ENCODE peak calls at places on chromosomes 13 and 19, in six cellular contexts. Q is A549, A is H1, B is HepG2, L is K562, E is GM12878. V is an unnamed sample.

GRCh38 chr13:109968876-109969577 is 182.6 kb upstream of the IRS2 start:
- DNase-seq in Q (no peak), A (no peak), B (no peak), L (no peak), E (no peak), V (no peak)

GRCh38 chr19:16073988-16074387 is 2.3 kb upstream of the TPM4 start:
- DNase-seq in Q (no peak), A (peak), B (no peak), L (no peak), E (no peak), V (no peak)

GRCh38 chr19:37905936-37906867 is at the start of gene WDR87:
- DNase-seq in Q (peak), A (no peak), B (peak), L (peak), E (no peak), V (peak)

GRCh38 chr19:35224681-35225604 is 3.6 kb downstream of the FAM187B start:
- DNase-seq in Q (no peak), A (peak), B (no peak), L (peak), E (no peak), V (no peak)

GRCh38 chr19:38263696-38264485 is 482 bp upstream of the SPINT2 start:
- DNase-seq in Q (peak), A (no peak), B (peak), L (peak), E (no peak), V (peak)

GRCh38 chr19:27894906-27895754 is 1317.8 kb downstream of the UQCRFS1 start:
- DNase-seq in Q (no peak), A (no peak), B (no peak), L (no peak), E (no peak), V (no peak)

GRCh38 chr13:64165826-64166225 is 2750.2 kb upstream of the PCDH20 start:
- DNase-seq in Q (no peak), A (no peak), B (no peak), L (no peak), E (no peak), V (no peak)

GRCh38 chr19:53644061-53644816 is 12.4 kb downstream of the DPRX start:
- DNase-seq in Q (no peak), A (peak), B (no peak), L (no peak), E (no peak), V (no peak)

GRCh38 chr19:39492788-39493187 is 6.0 kb upstream of the DLL3 start:
- DNase-seq in Q (no peak), A (no peak), B (no peak), L (no peak), E (no peak), V (no peak)

GRCh38 chr19:18263324-18264215 is 10.7 kb downstream of the IQCN start:
- DNase-seq in Q (no peak), A (no peak), B (no peak), L (no peak), E (no peak), V (no peak)

GRCh38 chr19:36796714-36796999 is 24.1 kb upstream of the ZNF850 start:
- DNase-seq in Q (no peak), A (no peak), B (no peak), L (no peak), E (no peak), V (no peak)

GRCh38 chr19:45547965-45548609 is 36.5 kb downstream of the OPA3 start:
- DNase-seq in Q (peak), A (no peak), B (no peak), L (peak), E (no peak), V (no peak)

GRCh38 chr19:3708207-3708931 is at the start of gene TJP3:
- DNase-seq in Q (no peak), A (peak), B (peak), L (no peak), E (no peak), V (peak)

GRCh38 chr13:40665061-40665753 is 1.2 kb downstream of the FOXO1 start:
- DNase-seq in Q (peak), A (peak), B (no peak), L (peak), E (no peak), V (peak)

DNA sequence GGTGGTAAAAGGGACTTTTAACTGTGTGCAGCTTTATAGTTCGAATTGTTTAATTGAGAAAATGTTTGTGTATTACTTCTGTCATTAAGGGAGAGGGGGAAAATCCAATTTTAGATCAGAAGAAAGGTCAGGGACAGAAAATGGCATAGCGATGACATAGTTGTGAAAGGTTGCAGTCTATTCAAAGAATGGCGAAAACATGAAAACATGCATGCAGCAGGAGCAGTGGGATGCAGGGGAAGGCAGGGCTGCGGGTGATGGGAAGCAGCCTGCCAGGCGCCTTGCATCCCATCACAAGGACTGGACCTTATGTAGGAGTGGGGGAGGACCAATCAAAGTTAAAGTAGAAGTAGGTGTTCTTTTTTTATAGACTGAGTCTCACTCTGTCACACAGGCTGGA is 125.9 kb downstream of the CDK8 start:
- DNase-seq in Q (no peak), A (no peak), B (no peak), L (no peak), E (no peak), V (no peak)
- TF ChIP-seq CHD2 in Q (no peak), A (no peak), B (no peak), L (no peak), E (no peak), V (no peak)

GRCh38 chr13:24742986-24743385 is 21.0 kb upstream of the RNF17 start:
- DNase-seq in Q (no peak), A (no peak), B (no peak), L (no peak), E (no peak), V (no peak)
- H3K4me2 ChIP-seq in Q (no peak), A (no peak), B (no peak), L (no peak), E (no peak), V (no peak)

DNA sequence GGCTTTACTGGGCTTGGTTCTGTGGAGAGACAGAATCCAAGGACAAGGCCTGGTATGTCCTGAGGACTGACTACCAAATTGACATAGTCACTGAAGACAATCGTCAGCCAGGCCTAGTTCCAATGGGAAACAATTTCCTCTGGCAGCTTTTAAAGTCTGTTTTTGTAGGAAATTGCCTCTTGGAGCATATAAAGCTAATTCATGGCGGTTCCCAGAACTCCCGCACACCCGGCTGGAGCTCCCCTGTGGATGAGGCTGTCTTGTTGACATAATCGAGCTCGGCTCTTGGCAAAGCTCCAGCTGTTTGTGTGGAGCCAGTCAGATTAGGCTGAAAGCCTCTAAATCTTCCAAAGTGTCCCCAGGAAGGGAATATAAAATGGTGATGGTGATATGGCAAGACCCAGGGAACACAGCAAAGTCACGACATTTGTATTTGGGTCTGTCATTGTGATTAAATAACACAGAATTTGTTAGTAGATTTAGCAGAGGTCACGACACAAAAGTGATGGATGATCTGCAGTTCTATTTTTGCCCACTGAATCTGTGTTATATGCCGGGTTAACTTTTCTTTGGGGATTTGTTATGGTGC is 395.0 kb downstream of the PCDH9 start:
- DNase-seq in Q (peak), A (no peak), B (peak), L (no peak), E (no peak), V (peak)
- TF ChIP-seq RFX5 in Q (no peak), A (no peak), B (no peak), L (no peak), E (no peak), V (no peak)

GRCh38 chr19:6580313-6580712 is 10.6 kb downstream of the CD70 start:
- DNase-seq in Q (peak), A (no peak), B (no peak), L (no peak), E (no peak), V (no peak)
- TF ChIP-seq CHD2 in Q (no peak), A (no peak), B (no peak), L (no peak), E (no peak), V (no peak)

GRCh38 chr13:52852444-52852843 is 4.0 kb upstream of the PCDH8 start:
- DNase-seq in Q (no peak), A (no peak), B (no peak), L (no peak), E (no peak), V (peak)
- H3K4me2 ChIP-seq in Q (no peak), A (peak), B (no peak), L (no peak), E (peak), V (peak)

GRCh38 chr13:114087430-114087829 is 45.0 kb downstream of the RASA3 start:
- DNase-seq in Q (no peak), A (no peak), B (no peak), L (no peak), E (no peak), V (no peak)
- TF ChIP-seq RFX5 in Q (no peak), A (no peak), B (no peak), L (no peak), E (no peak), V (no peak)

DNA sequence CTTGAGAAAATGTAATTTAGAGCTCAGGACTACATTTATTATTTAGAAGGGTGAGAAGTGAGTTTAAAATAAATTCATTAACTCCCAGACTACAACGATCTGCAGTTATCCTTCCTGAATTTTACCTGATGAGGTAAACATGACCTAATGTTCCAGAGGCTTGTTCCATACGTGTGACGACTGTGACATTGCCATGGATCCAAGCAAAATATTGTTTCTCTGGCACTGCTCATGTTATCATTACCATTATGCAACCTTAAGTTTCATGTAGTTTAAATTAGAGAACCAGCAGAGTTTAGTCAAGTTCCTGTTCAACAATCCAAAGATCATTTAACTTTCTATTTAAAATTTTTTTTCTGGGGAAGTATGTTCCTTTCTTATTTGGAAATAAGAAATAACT is 279.6 kb downstream of the KLF5 start:
- DNase-seq in Q (no peak), A (no peak), B (no peak), L (no peak), E (no peak), V (no peak)
- TF ChIP-seq CHD2 in Q (no peak), A (no peak), B (no peak), L (no peak), E (no peak), V (no peak)

V was measured in SK-N-SH.